ENCODE peak calls at places on chromosomes 4 and X, in seven cellular contexts. N is activated CD4-positive, alpha-beta T cell treated with anti-CD3 and anti-CD28 coated beads, Interleukin-2, amount 50 U/mL, for 48 hours; G is keratinocyte; H is AG04449; Y is Calu3; A is hepatocyte; P is left kidney. I is an unnamed sample.

GRCh38 chr4:139454111-139454600 is at the start of gene RAB33B:
- DNase-seq in N (no peak), G (no peak), H (peak), Y (no peak), A (no peak), P (no peak), I (no peak)

GRCh38 chr4:8381814-8382581 is 58.5 kb downstream of the ACOX3 start:
- DNase-seq in N (no peak), G (no peak), H (no peak), Y (no peak), A (no peak), P (no peak), I (no peak)

GRCh38 chrX:130009658-130010223 is 27.3 kb downstream of the BCORL1 start:
- DNase-seq in N (no peak), G (no peak), H (no peak), Y (no peak), A (no peak), P (peak), I (no peak)

GRCh38 chr4:134126955-134127354 is 74.6 kb downstream of the PABPC4L start:
- DNase-seq in N (no peak), G (no peak), H (no peak), Y (no peak), A (no peak), P (no peak), I (no peak)

GRCh38 chr4:110619401-110620247 is 3.3 kb downstream of the PITX2 start:
- DNase-seq in N (no peak), G (no peak), H (no peak), Y (no peak), A (no peak), P (peak), I (no peak)

GRCh38 chrX:96182366-96182765 is 502.3 kb upstream of the DIAPH2 start:
- DNase-seq in N (no peak), G (no peak), H (no peak), Y (peak), A (peak), P (peak), I (no peak)

GRCh38 chr4:41160010-41160789 is 54.1 kb downstream of the APBB2 start:
- DNase-seq in N (no peak), G (peak), H (no peak), Y (no peak), A (peak), P (no peak), I (no peak)

GRCh38 chr4:118113220-118113619 is 78.9 kb downstream of the NDST3 start:
- DNase-seq in N (no peak), G (no peak), H (no peak), Y (no peak), A (no peak), P (no peak), I (no peak)

GRCh38 chr4:70591955-70592582 is at the start of gene AMBN:
- DNase-seq in N (no peak), G (no peak), H (no peak), Y (no peak), A (no peak), P (no peak), I (no peak)

GRCh38 chr4:99847362-99847976 is 30.8 kb downstream of the DAPP1 start:
- DNase-seq in N (no peak), G (no peak), H (no peak), Y (no peak), A (no peak), P (no peak), I (no peak)

GRCh38 chr4:156771171-156771837 is 200.3 kb downstream of the PDGFC start:
- DNase-seq in N (no peak), G (peak), H (no peak), Y (peak), A (no peak), P (peak), I (no peak)

GRCh38 chrX:154142386-154142785 is 1.7 kb upstream of the OPN1LW start:
- DNase-seq in N (no peak), G (no peak), H (no peak), Y (no peak), A (no peak), P (no peak), I (no peak)